ENCODE peak calls at places on chromosomes 12 and 14, in nine cellular contexts. One of them, this sample, is unnamed.

GRCh38 chr12:6450869-6451347 is 934 bp upstream of the TAPBPL start:
- DNase-seq in fibroblast of the conjunctiva: no peak
- DNase-seq in sigmoid colon: peak
- DNase-seq in stimulated activated CD4-positive, alpha-beta T cell treated with anti-CD3 and anti-CD28 coated beads, Interleukin-15, amount 100 ng/mL, for 1 hour: no peak
- DNase-seq in amniotic stem cell: no peak
- DNase-seq in ascending aorta: no peak
- DNase-seq in Ammon's horn: peak
- DNase-seq in activated CD8-positive, alpha-beta memory T cell treated with anti-CD3 and anti-CD28 coated beads, Interleukin-2, amount 50 U/mL, for 4 hours: no peak
- DNase-seq in DMS 273 treated with DMSO at 0.1 percent for 48 hours: no peak
- DNase-seq in this sample: no peak

GRCh38 chr14:33348510-33348909 is 409.8 kb downstream of the NPAS3 start:
- DNase-seq in fibroblast of the conjunctiva: no peak
- DNase-seq in sigmoid colon: no peak
- DNase-seq in stimulated activated CD4-positive, alpha-beta T cell treated with anti-CD3 and anti-CD28 coated beads, Interleukin-15, amount 100 ng/mL, for 1 hour: no peak
- DNase-seq in amniotic stem cell: no peak
- DNase-seq in ascending aorta: no peak
- DNase-seq in Ammon's horn: peak
- DNase-seq in activated CD8-positive, alpha-beta memory T cell treated with anti-CD3 and anti-CD28 coated beads, Interleukin-2, amount 50 U/mL, for 4 hours: no peak
- DNase-seq in DMS 273 treated with DMSO at 0.1 percent for 48 hours: no peak
- DNase-seq in this sample: no peak

GRCh38 chr14:64391113-64391725 is 3.1 kb downstream of the MTHFD1 start:
- DNase-seq in fibroblast of the conjunctiva: no peak
- DNase-seq in sigmoid colon: no peak
- DNase-seq in stimulated activated CD4-positive, alpha-beta T cell treated with anti-CD3 and anti-CD28 coated beads, Interleukin-15, amount 100 ng/mL, for 1 hour: no peak
- DNase-seq in amniotic stem cell: no peak
- DNase-seq in ascending aorta: no peak
- DNase-seq in Ammon's horn: no peak
- DNase-seq in activated CD8-positive, alpha-beta memory T cell treated with anti-CD3 and anti-CD28 coated beads, Interleukin-2, amount 50 U/mL, for 4 hours: no peak
- DNase-seq in DMS 273 treated with DMSO at 0.1 percent for 48 hours: no peak
- DNase-seq in this sample: no peak

GRCh38 chr14:60106341-60106740 is 14.6 kb downstream of the PCNX4 start:
- DNase-seq in fibroblast of the conjunctiva: no peak
- DNase-seq in sigmoid colon: no peak
- DNase-seq in stimulated activated CD4-positive, alpha-beta T cell treated with anti-CD3 and anti-CD28 coated beads, Interleukin-15, amount 100 ng/mL, for 1 hour: no peak
- DNase-seq in amniotic stem cell: peak
- DNase-seq in ascending aorta: no peak
- DNase-seq in Ammon's horn: peak
- DNase-seq in activated CD8-positive, alpha-beta memory T cell treated with anti-CD3 and anti-CD28 coated beads, Interleukin-2, amount 50 U/mL, for 4 hours: no peak
- DNase-seq in DMS 273 treated with DMSO at 0.1 percent for 48 hours: no peak
- DNase-seq in this sample: no peak

GRCh38 chr12:7731499-7731898 is 15.7 kb downstream of the CLEC4C start:
- DNase-seq in fibroblast of the conjunctiva: no peak
- DNase-seq in sigmoid colon: no peak
- DNase-seq in stimulated activated CD4-positive, alpha-beta T cell treated with anti-CD3 and anti-CD28 coated beads, Interleukin-15, amount 100 ng/mL, for 1 hour: no peak
- DNase-seq in amniotic stem cell: no peak
- DNase-seq in ascending aorta: no peak
- DNase-seq in Ammon's horn: no peak
- DNase-seq in activated CD8-positive, alpha-beta memory T cell treated with anti-CD3 and anti-CD28 coated beads, Interleukin-2, amount 50 U/mL, for 4 hours: no peak
- DNase-seq in DMS 273 treated with DMSO at 0.1 percent for 48 hours: no peak
- DNase-seq in this sample: no peak

GRCh38 chr12:82781288-82782078 is 94.8 kb downstream of the TMTC2 start:
- DNase-seq in fibroblast of the conjunctiva: no peak
- DNase-seq in sigmoid colon: no peak
- DNase-seq in stimulated activated CD4-positive, alpha-beta T cell treated with anti-CD3 and anti-CD28 coated beads, Interleukin-15, amount 100 ng/mL, for 1 hour: no peak
- DNase-seq in amniotic stem cell: no peak
- DNase-seq in ascending aorta: no peak
- DNase-seq in Ammon's horn: peak
- DNase-seq in activated CD8-positive, alpha-beta memory T cell treated with anti-CD3 and anti-CD28 coated beads, Interleukin-2, amount 50 U/mL, for 4 hours: no peak
- DNase-seq in DMS 273 treated with DMSO at 0.1 percent for 48 hours: no peak
- DNase-seq in this sample: no peak

GRCh38 chr12:46266869-46267617 is 1.8 kb downstream of the SLC38A1 start:
- DNase-seq in fibroblast of the conjunctiva: no peak
- DNase-seq in sigmoid colon: peak
- DNase-seq in stimulated activated CD4-positive, alpha-beta T cell treated with anti-CD3 and anti-CD28 coated beads, Interleukin-15, amount 100 ng/mL, for 1 hour: peak
- DNase-seq in amniotic stem cell: peak
- DNase-seq in ascending aorta: peak
- DNase-seq in Ammon's horn: peak
- DNase-seq in activated CD8-positive, alpha-beta memory T cell treated with anti-CD3 and anti-CD28 coated beads, Interleukin-2, amount 50 U/mL, for 4 hours: peak
- DNase-seq in DMS 273 treated with DMSO at 0.1 percent for 48 hours: no peak
- DNase-seq in this sample: peak

GRCh38 chr12:4297617-4298016 is 23.4 kb upstream of the TIGAR start:
- DNase-seq in fibroblast of the conjunctiva: no peak
- DNase-seq in sigmoid colon: no peak
- DNase-seq in stimulated activated CD4-positive, alpha-beta T cell treated with anti-CD3 and anti-CD28 coated beads, Interleukin-15, amount 100 ng/mL, for 1 hour: no peak
- DNase-seq in amniotic stem cell: no peak
- DNase-seq in ascending aorta: no peak
- DNase-seq in Ammon's horn: no peak
- DNase-seq in activated CD8-positive, alpha-beta memory T cell treated with anti-CD3 and anti-CD28 coated beads, Interleukin-2, amount 50 U/mL, for 4 hours: no peak
- DNase-seq in DMS 273 treated with DMSO at 0.1 percent for 48 hours: no peak
- DNase-seq in this sample: peak

GRCh38 chr14:104550849-104551728 is 28.5 kb upstream of the C14orf180 start:
- DNase-seq in fibroblast of the conjunctiva: no peak
- DNase-seq in sigmoid colon: peak
- DNase-seq in stimulated activated CD4-positive, alpha-beta T cell treated with anti-CD3 and anti-CD28 coated beads, Interleukin-15, amount 100 ng/mL, for 1 hour: no peak
- DNase-seq in amniotic stem cell: no peak
- DNase-seq in ascending aorta: peak
- DNase-seq in Ammon's horn: peak
- DNase-seq in activated CD8-positive, alpha-beta memory T cell treated with anti-CD3 and anti-CD28 coated beads, Interleukin-2, amount 50 U/mL, for 4 hours: peak
- DNase-seq in DMS 273 treated with DMSO at 0.1 percent for 48 hours: no peak
- DNase-seq in this sample: peak